ENCODE peak calls at places on chromosomes 7 and 10, in five cellular contexts. I is ELR, K is GM06990, W is fibroblast of mammary gland, S is mesenteric fat pad. P is an unnamed sample.

GRCh38 chr10:122663516-122664130 is 36.0 kb downstream of the C10orf120 start:
- DNase-seq in I (no peak), K (no peak), W (no peak), S (peak), P (no peak)

GRCh38 chr7:8117195-8117594 is 144.8 kb downstream of the ICA1 start:
- DNase-seq in I (peak), K (no peak), W (no peak), S (no peak), P (no peak)

GRCh38 chr7:22945584-22945983 is 68.3 kb downstream of the HYCC1 start:
- DNase-seq in I (no peak), K (no peak), W (peak), S (no peak), P (no peak)

GRCh38 chr10:121183241-121183640 is 332.1 kb downstream of the WDR11 start:
- DNase-seq in I (no peak), K (no peak), W (no peak), S (no peak), P (no peak)

GRCh38 chr10:129966831-129967578 is 2.9 kb upstream of the EBF3 start:
- DNase-seq in I (no peak), K (no peak), W (no peak), S (no peak), P (no peak)

GRCh38 chr7:17103170-17103569 is 195.3 kb upstream of the AHR start:
- DNase-seq in I (no peak), K (no peak), W (no peak), S (no peak), P (no peak)

GRCh38 chr7:2431260-2431867 is 28.0 kb downstream of the CHST12 start:
- DNase-seq in I (peak), K (no peak), W (no peak), S (no peak), P (no peak)

GRCh38 chr10:113476191-113476590 is 76.7 kb upstream of the HABP2 start:
- DNase-seq in I (no peak), K (no peak), W (no peak), S (no peak), P (peak)

GRCh38 chr7:86962623-86963022 is 96.8 kb downstream of the ELAPOR2 start:
- DNase-seq in I (no peak), K (no peak), W (no peak), S (no peak), P (no peak)

GRCh38 chr7:27172823-27173411 is 1.2 kb downstream of the HOXA10 start:
- DNase-seq in I (peak), K (no peak), W (peak), S (peak), P (no peak)

GRCh38 chr7:140672382-140673062 is at the start of gene ADCK2:
- DNase-seq in I (peak), K (peak), W (no peak), S (no peak), P (no peak)

GRCh38 chr10:60331886-60332285 is 57.8 kb downstream of the ANK3 start:
- DNase-seq in I (no peak), K (no peak), W (no peak), S (no peak), P (no peak)

GRCh38 chr7:50826371-50827172 is 43.9 kb upstream of the GRB10 start:
- DNase-seq in I (peak), K (no peak), W (peak), S (no peak), P (peak)

GRCh38 chr7:91299952-91300775 is 35.9 kb downstream of the FZD1 start:
- DNase-seq in I (no peak), K (no peak), W (no peak), S (no peak), P (no peak)

GRCh38 chr10:53667063-53667462 is 894.5 kb upstream of the MBL2 start:
- DNase-seq in I (no peak), K (no peak), W (no peak), S (no peak), P (no peak)

GRCh38 chr10:128902031-128902710 is 564.9 kb upstream of the MGMT start:
- DNase-seq in I (no peak), K (no peak), W (no peak), S (no peak), P (no peak)

GRCh38 chr10:28467615-28468014 is 65.3 kb upstream of the WAC start:
- DNase-seq in I (no peak), K (no peak), W (no peak), S (no peak), P (no peak)

GRCh38 chr10:48614481-48615383 is 9.9 kb upstream of the ARHGAP22 start:
- DNase-seq in I (peak), K (no peak), W (peak), S (no peak), P (peak)

GRCh38 chr7:2403718-2404648 is 572 bp downstream of the CHST12 start:
- DNase-seq in I (peak), K (no peak), W (no peak), S (no peak), P (peak)

GRCh38 chr7:128755816-128756476 is 16.8 kb downstream of the CALU start:
- DNase-seq in I (peak), K (no peak), W (peak), S (no peak), P (peak)

GRCh38 chr7:30682131-30683083 is at the start of gene CRHR2:
- DNase-seq in I (no peak), K (no peak), W (no peak), S (no peak), P (no peak)

GRCh38 chr7:129292861-129293260 is 68.0 kb downstream of the AHCYL2 start:
- DNase-seq in I (no peak), K (no peak), W (no peak), S (no peak), P (no peak)